ENCODE peak calls at places on chromosomes 5 and 9, in nine cellular contexts. One of them, this sample, is unnamed.

GRCh38 chr9:93089481-93089991 is 6.5 kb upstream of the CARD19 start:
- DNase-seq in EL: no peak
- DNase-seq in central memory CD4-positive, alpha-beta T cell: no peak
- DNase-seq in stimulated activated CD8-positive, alpha-beta memory T cell treated with anti-CD3 and anti-CD28 coated beads, Interleukin-7, amount 100 ng/mL, for 1 hour: no peak
- DNase-seq in Calu3: no peak
- DNase-seq in tibial nerve: no peak
- DNase-seq in astrocyte of the cerebellum: no peak
- DNase-seq in dermis blood vessel endothelial cell: no peak
- DNase-seq in HuH-7: no peak
- DNase-seq in this sample: no peak

GRCh38 chr5:138370537-138370936 is 18.1 kb downstream of the KDM3B start:
- DNase-seq in EL: peak; percentile 9
- DNase-seq in central memory CD4-positive, alpha-beta T cell: no peak
- DNase-seq in stimulated activated CD8-positive, alpha-beta memory T cell treated with anti-CD3 and anti-CD28 coated beads, Interleukin-7, amount 100 ng/mL, for 1 hour: no peak
- DNase-seq in Calu3: no peak
- DNase-seq in tibial nerve: no peak
- DNase-seq in astrocyte of the cerebellum: no peak
- DNase-seq in dermis blood vessel endothelial cell: peak; percentile 52
- DNase-seq in HuH-7: no peak
- DNase-seq in this sample: peak; percentile 9

GRCh38 chr9:131228096-131228495 is 48.2 kb downstream of the FAM78A start:
- DNase-seq in EL: no peak
- DNase-seq in central memory CD4-positive, alpha-beta T cell: no peak
- DNase-seq in stimulated activated CD8-positive, alpha-beta memory T cell treated with anti-CD3 and anti-CD28 coated beads, Interleukin-7, amount 100 ng/mL, for 1 hour: no peak
- DNase-seq in Calu3: no peak
- DNase-seq in tibial nerve: no peak
- DNase-seq in astrocyte of the cerebellum: no peak
- DNase-seq in dermis blood vessel endothelial cell: no peak
- DNase-seq in HuH-7: no peak
- DNase-seq in this sample: no peak

GRCh38 chr9:136522354-136523237 is 23.3 kb downstream of the NOTCH1 start:
- DNase-seq in EL: no peak
- DNase-seq in central memory CD4-positive, alpha-beta T cell: no peak
- DNase-seq in stimulated activated CD8-positive, alpha-beta memory T cell treated with anti-CD3 and anti-CD28 coated beads, Interleukin-7, amount 100 ng/mL, for 1 hour: no peak
- DNase-seq in Calu3: no peak
- DNase-seq in tibial nerve: no peak
- DNase-seq in astrocyte of the cerebellum: no peak
- DNase-seq in dermis blood vessel endothelial cell: no peak
- DNase-seq in HuH-7: peak; percentile 52
- DNase-seq in this sample: no peak

GRCh38 chr5:135559342-135559741 is 19.4 kb downstream of the CXCL14 start:
- DNase-seq in EL: peak; percentile 36
- DNase-seq in central memory CD4-positive, alpha-beta T cell: no peak
- DNase-seq in stimulated activated CD8-positive, alpha-beta memory T cell treated with anti-CD3 and anti-CD28 coated beads, Interleukin-7, amount 100 ng/mL, for 1 hour: no peak
- DNase-seq in Calu3: no peak
- DNase-seq in tibial nerve: no peak
- DNase-seq in astrocyte of the cerebellum: no peak
- DNase-seq in dermis blood vessel endothelial cell: peak; percentile 29
- DNase-seq in HuH-7: no peak
- DNase-seq in this sample: peak; percentile 32

GRCh38 chr5:28403846-28404245 is 1365.5 kb upstream of the CDH9 start:
- DNase-seq in EL: no peak
- DNase-seq in central memory CD4-positive, alpha-beta T cell: no peak
- DNase-seq in stimulated activated CD8-positive, alpha-beta memory T cell treated with anti-CD3 and anti-CD28 coated beads, Interleukin-7, amount 100 ng/mL, for 1 hour: no peak
- DNase-seq in Calu3: peak; percentile 7
- DNase-seq in tibial nerve: no peak
- DNase-seq in astrocyte of the cerebellum: peak; percentile 53
- DNase-seq in dermis blood vessel endothelial cell: no peak
- DNase-seq in HuH-7: no peak
- DNase-seq in this sample: peak; percentile 15

GRCh38 chr5:14039063-14039462 is 94.6 kb upstream of the DNAH5 start:
- DNase-seq in EL: peak; percentile 66
- DNase-seq in central memory CD4-positive, alpha-beta T cell: no peak
- DNase-seq in stimulated activated CD8-positive, alpha-beta memory T cell treated with anti-CD3 and anti-CD28 coated beads, Interleukin-7, amount 100 ng/mL, for 1 hour: no peak
- DNase-seq in Calu3: peak; percentile 66
- DNase-seq in tibial nerve: no peak
- DNase-seq in astrocyte of the cerebellum: no peak
- DNase-seq in dermis blood vessel endothelial cell: peak; percentile 83
- DNase-seq in HuH-7: no peak
- DNase-seq in this sample: no peak

GRCh38 chr9:136786451-136786850 is 4.7 kb upstream of the TMEM141 start:
- DNase-seq in EL: no peak
- DNase-seq in central memory CD4-positive, alpha-beta T cell: no peak
- DNase-seq in stimulated activated CD8-positive, alpha-beta memory T cell treated with anti-CD3 and anti-CD28 coated beads, Interleukin-7, amount 100 ng/mL, for 1 hour: no peak
- DNase-seq in Calu3: no peak
- DNase-seq in tibial nerve: no peak
- DNase-seq in astrocyte of the cerebellum: no peak
- DNase-seq in dermis blood vessel endothelial cell: no peak
- DNase-seq in HuH-7: no peak
- DNase-seq in this sample: no peak

GRCh38 chr5:40224421-40224820 is 455.3 kb upstream of the PTGER4 start:
- DNase-seq in EL: peak; percentile 56
- DNase-seq in central memory CD4-positive, alpha-beta T cell: no peak
- DNase-seq in stimulated activated CD8-positive, alpha-beta memory T cell treated with anti-CD3 and anti-CD28 coated beads, Interleukin-7, amount 100 ng/mL, for 1 hour: no peak
- DNase-seq in Calu3: no peak
- DNase-seq in tibial nerve: no peak
- DNase-seq in astrocyte of the cerebellum: no peak
- DNase-seq in dermis blood vessel endothelial cell: peak; percentile 71
- DNase-seq in HuH-7: no peak
- DNase-seq in this sample: peak; percentile 47

GRCh38 chr5:65876970-65877369 is 49.4 kb upstream of the ERBIN start:
- DNase-seq in EL: no peak
- DNase-seq in central memory CD4-positive, alpha-beta T cell: no peak
- DNase-seq in stimulated activated CD8-positive, alpha-beta memory T cell treated with anti-CD3 and anti-CD28 coated beads, Interleukin-7, amount 100 ng/mL, for 1 hour: no peak
- DNase-seq in Calu3: no peak
- DNase-seq in tibial nerve: no peak
- DNase-seq in astrocyte of the cerebellum: no peak
- DNase-seq in dermis blood vessel endothelial cell: no peak
- DNase-seq in HuH-7: no peak
- DNase-seq in this sample: no peak

GRCh38 chr5:35067985-35068384 is 20.2 kb upstream of the AGXT2 start:
- DNase-seq in EL: no peak
- DNase-seq in central memory CD4-positive, alpha-beta T cell: no peak
- DNase-seq in stimulated activated CD8-positive, alpha-beta memory T cell treated with anti-CD3 and anti-CD28 coated beads, Interleukin-7, amount 100 ng/mL, for 1 hour: no peak
- DNase-seq in Calu3: no peak
- DNase-seq in tibial nerve: no peak
- DNase-seq in astrocyte of the cerebellum: no peak
- DNase-seq in dermis blood vessel endothelial cell: no peak
- DNase-seq in HuH-7: no peak
- DNase-seq in this sample: no peak

GRCh38 chr5:82334085-82334680 is 56.0 kb upstream of the RPS23 start:
- DNase-seq in EL: no peak
- DNase-seq in central memory CD4-positive, alpha-beta T cell: no peak
- DNase-seq in stimulated activated CD8-positive, alpha-beta memory T cell treated with anti-CD3 and anti-CD28 coated beads, Interleukin-7, amount 100 ng/mL, for 1 hour: no peak
- DNase-seq in Calu3: no peak
- DNase-seq in tibial nerve: no peak
- DNase-seq in astrocyte of the cerebellum: no peak
- DNase-seq in dermis blood vessel endothelial cell: no peak
- DNase-seq in HuH-7: no peak
- DNase-seq in this sample: no peak

GRCh38 chr9:92961627-92962302 is 14.4 kb downstream of the FGD3 start:
- DNase-seq in EL: no peak
- DNase-seq in central memory CD4-positive, alpha-beta T cell: peak; percentile 43
- DNase-seq in stimulated activated CD8-positive, alpha-beta memory T cell treated with anti-CD3 and anti-CD28 coated beads, Interleukin-7, amount 100 ng/mL, for 1 hour: no peak
- DNase-seq in Calu3: no peak
- DNase-seq in tibial nerve: no peak
- DNase-seq in astrocyte of the cerebellum: no peak
- DNase-seq in dermis blood vessel endothelial cell: no peak
- DNase-seq in HuH-7: no peak
- DNase-seq in this sample: no peak

GRCh38 chr9:95084254-95084934 is 233.1 kb downstream of the FANCC start:
- DNase-seq in EL: no peak
- DNase-seq in central memory CD4-positive, alpha-beta T cell: no peak
- DNase-seq in stimulated activated CD8-positive, alpha-beta memory T cell treated with anti-CD3 and anti-CD28 coated beads, Interleukin-7, amount 100 ng/mL, for 1 hour: no peak
- DNase-seq in Calu3: no peak
- DNase-seq in tibial nerve: no peak
- DNase-seq in astrocyte of the cerebellum: no peak
- DNase-seq in dermis blood vessel endothelial cell: no peak
- DNase-seq in HuH-7: no peak
- DNase-seq in this sample: no peak

GRCh38 chr9:125346351-125346750 is 84.7 kb downstream of the GAPVD1 start:
- DNase-seq in EL: no peak
- DNase-seq in central memory CD4-positive, alpha-beta T cell: no peak
- DNase-seq in stimulated activated CD8-positive, alpha-beta memory T cell treated with anti-CD3 and anti-CD28 coated beads, Interleukin-7, amount 100 ng/mL, for 1 hour: no peak
- DNase-seq in Calu3: no peak
- DNase-seq in tibial nerve: no peak
- DNase-seq in astrocyte of the cerebellum: no peak
- DNase-seq in dermis blood vessel endothelial cell: no peak
- DNase-seq in HuH-7: no peak
- DNase-seq in this sample: no peak

GRCh38 chr9:108662090-108662875 is 193.5 kb downstream of the ACTL7B start:
- DNase-seq in EL: no peak
- DNase-seq in central memory CD4-positive, alpha-beta T cell: no peak
- DNase-seq in stimulated activated CD8-positive, alpha-beta memory T cell treated with anti-CD3 and anti-CD28 coated beads, Interleukin-7, amount 100 ng/mL, for 1 hour: no peak
- DNase-seq in Calu3: no peak
- DNase-seq in tibial nerve: no peak
- DNase-seq in astrocyte of the cerebellum: no peak
- DNase-seq in dermis blood vessel endothelial cell: no peak
- DNase-seq in HuH-7: no peak
- DNase-seq in this sample: no peak

GRCh38 chr9:118578467-118578866 is 790.8 kb downstream of the BRINP1 start:
- DNase-seq in EL: peak; percentile 75
- DNase-seq in central memory CD4-positive, alpha-beta T cell: no peak
- DNase-seq in stimulated activated CD8-positive, alpha-beta memory T cell treated with anti-CD3 and anti-CD28 coated beads, Interleukin-7, amount 100 ng/mL, for 1 hour: no peak
- DNase-seq in Calu3: no peak
- DNase-seq in tibial nerve: no peak
- DNase-seq in astrocyte of the cerebellum: no peak
- DNase-seq in dermis blood vessel endothelial cell: peak; percentile 32
- DNase-seq in HuH-7: no peak
- DNase-seq in this sample: peak; percentile 82

GRCh38 chr9:107944387-107944786 is 454.8 kb upstream of the KLF4 start:
- DNase-seq in EL: no peak
- DNase-seq in central memory CD4-positive, alpha-beta T cell: no peak
- DNase-seq in stimulated activated CD8-positive, alpha-beta memory T cell treated with anti-CD3 and anti-CD28 coated beads, Interleukin-7, amount 100 ng/mL, for 1 hour: no peak
- DNase-seq in Calu3: no peak
- DNase-seq in tibial nerve: no peak
- DNase-seq in astrocyte of the cerebellum: no peak
- DNase-seq in dermis blood vessel endothelial cell: no peak
- DNase-seq in HuH-7: no peak
- DNase-seq in this sample: no peak

GRCh38 chr5:84228266-84228665 is 156.4 kb downstream of the EDIL3 start:
- DNase-seq in EL: no peak
- DNase-seq in central memory CD4-positive, alpha-beta T cell: no peak
- DNase-seq in stimulated activated CD8-positive, alpha-beta memory T cell treated with anti-CD3 and anti-CD28 coated beads, Interleukin-7, amount 100 ng/mL, for 1 hour: no peak
- DNase-seq in Calu3: no peak
- DNase-seq in tibial nerve: no peak
- DNase-seq in astrocyte of the cerebellum: no peak
- DNase-seq in dermis blood vessel endothelial cell: no peak
- DNase-seq in HuH-7: no peak
- DNase-seq in this sample: peak; percentile 22

GRCh38 chr5:178244566-178244965 is 12.0 kb upstream of the PHYKPL start:
- DNase-seq in EL: no peak
- DNase-seq in central memory CD4-positive, alpha-beta T cell: no peak
- DNase-seq in stimulated activated CD8-positive, alpha-beta memory T cell treated with anti-CD3 and anti-CD28 coated beads, Interleukin-7, amount 100 ng/mL, for 1 hour: no peak
- DNase-seq in Calu3: no peak
- DNase-seq in tibial nerve: no peak
- DNase-seq in astrocyte of the cerebellum: no peak
- DNase-seq in dermis blood vessel endothelial cell: no peak
- DNase-seq in HuH-7: no peak
- DNase-seq in this sample: peak; percentile 97

GRCh38 chr5:39080597-39081204 is 6.5 kb upstream of the RICTOR start:
- DNase-seq in EL: peak; percentile 64
- DNase-seq in central memory CD4-positive, alpha-beta T cell: peak; percentile 19
- DNase-seq in stimulated activated CD8-positive, alpha-beta memory T cell treated with anti-CD3 and anti-CD28 coated beads, Interleukin-7, amount 100 ng/mL, for 1 hour: no peak
- DNase-seq in Calu3: peak; percentile 66
- DNase-seq in tibial nerve: peak; percentile 9
- DNase-seq in astrocyte of the cerebellum: no peak
- DNase-seq in dermis blood vessel endothelial cell: peak; percentile 80
- DNase-seq in HuH-7: peak; percentile 71
- DNase-seq in this sample: peak; percentile 88

GRCh38 chr9:32992596-32993238 is 8.7 kb downstream of the APTX start:
- DNase-seq in EL: no peak
- DNase-seq in central memory CD4-positive, alpha-beta T cell: no peak
- DNase-seq in stimulated activated CD8-positive, alpha-beta memory T cell treated with anti-CD3 and anti-CD28 coated beads, Interleukin-7, amount 100 ng/mL, for 1 hour: no peak
- DNase-seq in Calu3: no peak
- DNase-seq in tibial nerve: no peak
- DNase-seq in astrocyte of the cerebellum: no peak
- DNase-seq in dermis blood vessel endothelial cell: no peak
- DNase-seq in HuH-7: no peak
- DNase-seq in this sample: peak; percentile 60

GRCh38 chr9:89425921-89426388 is 72.0 kb downstream of the SEMA4D start:
- DNase-seq in EL: no peak
- DNase-seq in central memory CD4-positive, alpha-beta T cell: no peak
- DNase-seq in stimulated activated CD8-positive, alpha-beta memory T cell treated with anti-CD3 and anti-CD28 coated beads, Interleukin-7, amount 100 ng/mL, for 1 hour: no peak
- DNase-seq in Calu3: no peak
- DNase-seq in tibial nerve: no peak
- DNase-seq in astrocyte of the cerebellum: peak; percentile 70
- DNase-seq in dermis blood vessel endothelial cell: no peak
- DNase-seq in HuH-7: no peak
- DNase-seq in this sample: no peak

GRCh38 chr5:76199321-76200318 is 116.4 kb downstream of the SV2C start:
- DNase-seq in EL: no peak
- DNase-seq in central memory CD4-positive, alpha-beta T cell: no peak
- DNase-seq in stimulated activated CD8-positive, alpha-beta memory T cell treated with anti-CD3 and anti-CD28 coated beads, Interleukin-7, amount 100 ng/mL, for 1 hour: no peak
- DNase-seq in Calu3: no peak
- DNase-seq in tibial nerve: no peak
- DNase-seq in astrocyte of the cerebellum: no peak
- DNase-seq in dermis blood vessel endothelial cell: no peak
- DNase-seq in HuH-7: no peak
- DNase-seq in this sample: no peak

GRCh38 chr5:132063090-132063911 is 2.8 kb downstream of the IL3 start:
- DNase-seq in EL: peak; percentile 66
- DNase-seq in central memory CD4-positive, alpha-beta T cell: peak; percentile 62
- DNase-seq in stimulated activated CD8-positive, alpha-beta memory T cell treated with anti-CD3 and anti-CD28 coated beads, Interleukin-7, amount 100 ng/mL, for 1 hour: peak; percentile 77
- DNase-seq in Calu3: peak; percentile 88
- DNase-seq in tibial nerve: peak; percentile 85
- DNase-seq in astrocyte of the cerebellum: no peak
- DNase-seq in dermis blood vessel endothelial cell: peak; percentile 76
- DNase-seq in HuH-7: peak; percentile 79
- DNase-seq in this sample: peak; percentile 73

GRCh38 chr9:113536483-113537226 is 73.1 kb downstream of the RGS3 start:
- DNase-seq in EL: no peak
- DNase-seq in central memory CD4-positive, alpha-beta T cell: no peak
- DNase-seq in stimulated activated CD8-positive, alpha-beta memory T cell treated with anti-CD3 and anti-CD28 coated beads, Interleukin-7, amount 100 ng/mL, for 1 hour: no peak
- DNase-seq in Calu3: no peak
- DNase-seq in tibial nerve: no peak
- DNase-seq in astrocyte of the cerebellum: no peak
- DNase-seq in dermis blood vessel endothelial cell: no peak
- DNase-seq in HuH-7: no peak
- DNase-seq in this sample: peak; percentile 29

GRCh38 chr5:106019271-106019670 is 1651.5 kb downstream of the EFNA5 start:
- DNase-seq in EL: no peak
- DNase-seq in central memory CD4-positive, alpha-beta T cell: no peak
- DNase-seq in stimulated activated CD8-positive, alpha-beta memory T cell treated with anti-CD3 and anti-CD28 coated beads, Interleukin-7, amount 100 ng/mL, for 1 hour: no peak
- DNase-seq in Calu3: no peak
- DNase-seq in tibial nerve: no peak
- DNase-seq in astrocyte of the cerebellum: peak; percentile 35
- DNase-seq in dermis blood vessel endothelial cell: no peak
- DNase-seq in HuH-7: no peak
- DNase-seq in this sample: peak; percentile 58

GRCh38 chr9:89878687-89879086 is 273.9 kb downstream of the GADD45G start:
- DNase-seq in EL: no peak
- DNase-seq in central memory CD4-positive, alpha-beta T cell: no peak
- DNase-seq in stimulated activated CD8-positive, alpha-beta memory T cell treated with anti-CD3 and anti-CD28 coated beads, Interleukin-7, amount 100 ng/mL, for 1 hour: no peak
- DNase-seq in Calu3: no peak
- DNase-seq in tibial nerve: peak; percentile 35
- DNase-seq in astrocyte of the cerebellum: no peak
- DNase-seq in dermis blood vessel endothelial cell: no peak
- DNase-seq in HuH-7: no peak
- DNase-seq in this sample: no peak

GRCh38 chr5:1033606-1034420 is 25.2 kb downstream of the NKD2 start:
- DNase-seq in EL: no peak
- DNase-seq in central memory CD4-positive, alpha-beta T cell: no peak
- DNase-seq in stimulated activated CD8-positive, alpha-beta memory T cell treated with anti-CD3 and anti-CD28 coated beads, Interleukin-7, amount 100 ng/mL, for 1 hour: no peak
- DNase-seq in Calu3: no peak
- DNase-seq in tibial nerve: no peak
- DNase-seq in astrocyte of the cerebellum: no peak
- DNase-seq in dermis blood vessel endothelial cell: no peak
- DNase-seq in HuH-7: no peak
- DNase-seq in this sample: no peak

GRCh38 chr5:9063615-9064245 is 482.1 kb downstream of the SEMA5A start:
- DNase-seq in EL: no peak
- DNase-seq in central memory CD4-positive, alpha-beta T cell: no peak
- DNase-seq in stimulated activated CD8-positive, alpha-beta memory T cell treated with anti-CD3 and anti-CD28 coated beads, Interleukin-7, amount 100 ng/mL, for 1 hour: no peak
- DNase-seq in Calu3: no peak
- DNase-seq in tibial nerve: no peak
- DNase-seq in astrocyte of the cerebellum: no peak
- DNase-seq in dermis blood vessel endothelial cell: no peak
- DNase-seq in HuH-7: no peak
- DNase-seq in this sample: no peak

GRCh38 chr5:14225173-14225834 is 82.2 kb downstream of the TRIO start:
- DNase-seq in EL: no peak
- DNase-seq in central memory CD4-positive, alpha-beta T cell: no peak
- DNase-seq in stimulated activated CD8-positive, alpha-beta memory T cell treated with anti-CD3 and anti-CD28 coated beads, Interleukin-7, amount 100 ng/mL, for 1 hour: no peak
- DNase-seq in Calu3: no peak
- DNase-seq in tibial nerve: no peak
- DNase-seq in astrocyte of the cerebellum: no peak
- DNase-seq in dermis blood vessel endothelial cell: no peak
- DNase-seq in HuH-7: no peak
- DNase-seq in this sample: no peak

This sample was measured in iris pigment epithelial cell.